ENCODE peak calls at places on chromosomes 11 and 22, in five cellular contexts. T is left ventricle myocardium inferior, W is GM12865, J is hypothalamus, P is Kasumi-1. B is an unnamed sample.

GRCh38 chr11:27217948-27218410 is 145.0 kb downstream of the CCDC34 start:
- DNase-seq in T (no peak), W (no peak), J (no peak), P (no peak), B (no peak)

GRCh38 chr22:24435861-24436351 is 8.5 kb downstream of the ADORA2A start:
- DNase-seq in T (no peak), W (no peak), J (no peak), P (no peak), B (no peak)

GRCh38 chr11:126211236-126212088 is at the start of the genes FAM118B and RPUSD4:
- DNase-seq in T (peak; percentile 99), W (peak; percentile 97), J (peak; percentile 92), P (peak; percentile 96), B (peak; percentile 99)

GRCh38 chr22:25950101-25950500 is 208.1 kb downstream of the MYO18B start:
- DNase-seq in T (no peak), W (peak; percentile 75), J (no peak), P (no peak), B (no peak)

GRCh38 chr11:107898270-107898669 is 30.0 kb upstream of the RAB39A start:
- DNase-seq in T (no peak), W (peak; percentile 58), J (no peak), P (peak; percentile 72), B (no peak)

GRCh38 chr22:31812977-31813605 is 59.3 kb downstream of the DEPDC5 start:
- DNase-seq in T (no peak), W (no peak), J (no peak), P (no peak), B (no peak)

GRCh38 chr11:12066056-12066798 is 44.2 kb upstream of the MICAL2 start:
- DNase-seq in T (no peak), W (no peak), J (no peak), P (no peak), B (no peak)

GRCh38 chr22:27881404-27881803 is 37.7 kb downstream of the PITPNB start:
- DNase-seq in T (peak; percentile 30), W (no peak), J (peak; percentile 31), P (no peak), B (no peak)

GRCh38 chr11:44574620-44575287 is 9.3 kb downstream of the CD82 start:
- DNase-seq in T (no peak), W (peak; percentile 72), J (no peak), P (peak; percentile 67), B (peak; percentile 78)

GRCh38 chr22:48748113-48748859 is 1079.4 kb downstream of the BRD1 start:
- DNase-seq in T (no peak), W (no peak), J (no peak), P (no peak), B (no peak)

GRCh38 chr22:45491841-45492240 is 10.8 kb upstream of the FBLN1 start:
- DNase-seq in T (no peak), W (no peak), J (no peak), P (no peak), B (no peak)

GRCh38 chr11:109914038-109914437 is 179.2 kb upstream of the ZC3H12C start:
- DNase-seq in T (no peak), W (no peak), J (no peak), P (no peak), B (no peak)

GRCh38 chr11:117545706-117546105 is 218.1 kb downstream of the CEP164 start:
- DNase-seq in T (no peak), W (no peak), J (no peak), P (no peak), B (no peak)

GRCh38 chr11:47001666-47002285 is 65.2 kb downstream of the CSTPP1 start:
- DNase-seq in T (no peak), W (no peak), J (no peak), P (no peak), B (no peak)

GRCh38 chr11:112174789-112175595 is at the start of gene BCO2:
- DNase-seq in T (peak; percentile 84), W (peak; percentile 52), J (peak; percentile 57), P (peak; percentile 53), B (no peak)

GRCh38 chr11:67996622-67997459 is 7.1 kb downstream of the UNC93B1 start:
- DNase-seq in T (peak; percentile 58), W (peak; percentile 60), J (no peak), P (no peak), B (peak; percentile 45)

GRCh38 chr11:46119352-46120216 is 1.7 kb downstream of the PHF21A start:
- DNase-seq in T (peak; percentile 35), W (peak; percentile 83), J (peak; percentile 43), P (peak; percentile 56), B (peak; percentile 68)

GRCh38 chr11:723120-723883 is 17.3 kb downstream of the EPS8L2 start:
- DNase-seq in T (no peak), W (peak; percentile 78), J (no peak), P (peak; percentile 65), B (peak; percentile 57)

GRCh38 chr11:63165710-63166310 is 21.8 kb upstream of the SLC22A24 start:
- DNase-seq in T (no peak), W (no peak), J (no peak), P (no peak), B (no peak)

GRCh38 chr11:16953620-16954019 is 60.6 kb downstream of the PLEKHA7 start:
- DNase-seq in T (no peak), W (no peak), J (no peak), P (no peak), B (no peak)

GRCh38 chr11:18111005-18111404 is 5.1 kb upstream of the SAAL1 start:
- DNase-seq in T (no peak), W (no peak), J (no peak), P (no peak), B (no peak)

GRCh38 chr11:1100417-1101245 is 26.0 kb downstream of the MUC2 start:
- DNase-seq in T (no peak), W (no peak), J (no peak), P (no peak), B (no peak)

GRCh38 chr11:17683378-17684161 is 35.8 kb upstream of the MYOD1 start:
- DNase-seq in T (no peak), W (no peak), J (no peak), P (no peak), B (no peak)

GRCh38 chr11:84437129-84438123 is 1151.3 kb upstream of the CCDC90B start:
- DNase-seq in T (no peak), W (peak; percentile 40), J (peak; percentile 2), P (no peak), B (no peak)

GRCh38 chr22:46140989-46141928 is 9.1 kb upstream of the PPARA start:
- DNase-seq in T (no peak), W (peak; percentile 65), J (no peak), P (no peak), B (no peak)

GRCh38 chr11:559712-560304 is 730 bp downstream of the LMNTD2 start:
- DNase-seq in T (no peak), W (no peak), J (no peak), P (no peak), B (no peak)

GRCh38 chr11:74330065-74330858 is 18.8 kb upstream of the P4HA3 start:
- DNase-seq in T (no peak), W (no peak), J (no peak), P (no peak), B (no peak)

GRCh38 chr11:100776212-100776896 is 89.3 kb downstream of the ARHGAP42 start:
- DNase-seq in T (no peak), W (no peak), J (no peak), P (no peak), B (no peak)

GRCh38 chr11:36233226-36233625 is 56.0 kb downstream of the COMMD9 start:
- DNase-seq in T (no peak), W (no peak), J (no peak), P (no peak), B (no peak)

GRCh38 chr22:48758021-48758561 is 1069.6 kb downstream of the BRD1 start:
- DNase-seq in T (no peak), W (no peak), J (no peak), P (no peak), B (no peak)

GRCh38 chr11:111327908-111328624 is 29.7 kb downstream of the POU2AF3 start:
- DNase-seq in T (peak; percentile 38), W (no peak), J (no peak), P (no peak), B (no peak)

GRCh38 chr11:114152785-114153184 is 93.3 kb downstream of the ZBTB16 start:
- DNase-seq in T (no peak), W (no peak), J (no peak), P (no peak), B (no peak)

GRCh38 chr11:23540101-23540561 is 679.9 kb upstream of the CCDC179 start:
- DNase-seq in T (no peak), W (peak; percentile 58), J (no peak), P (peak; percentile 69), B (peak; percentile 43)

GRCh38 chr11:123822022-123822421 is 15.9 kb upstream of the OR6M1 start:
- DNase-seq in T (no peak), W (peak; percentile 50), J (no peak), P (no peak), B (peak; percentile 58)

GRCh38 chr22:42321908-42322561 is 51.6 kb upstream of the TCF20 start:
- DNase-seq in T (no peak), W (no peak), J (no peak), P (no peak), B (no peak)

GRCh38 chr11:91407842-91408241 is 816.8 kb upstream of the FAT3 start:
- DNase-seq in T (no peak), W (no peak), J (no peak), P (no peak), B (no peak)

GRCh38 chr11:108886608-108887007 is 221.7 kb downstream of the DDX10 start:
- DNase-seq in T (no peak), W (no peak), J (no peak), P (no peak), B (no peak)

GRCh38 chr11:128318856-128319474 is 268.4 kb downstream of the ETS1 start:
- DNase-seq in T (no peak), W (peak; percentile 91), J (no peak), P (no peak), B (peak; percentile 32)

GRCh38 chr11:58837707-58838388 is 6.7 kb downstream of the GLYATL2 start:
- DNase-seq in T (no peak), W (no peak), J (no peak), P (no peak), B (no peak)